ENCODE peak calls at places on chromosomes 2 and 18, in six cellular contexts. G is stimulated activated CD8-positive, alpha-beta memory T cell treated with anti-CD3 and anti-CD28 coated beads, Interleukin-15, amount 100 ng/mL, for 1 hour; F is NCI-H1092 treated with DMSO at 0.1 percent for 48 hours; S is GM12865; L is CD8-positive, alpha-beta T cell; T is HS-5. C is an unnamed sample.

GRCh38 chr18:23716516-23716915 is 27.3 kb downstream of the LAMA3 start:
- DNase-seq in G (no peak), F (no peak), S (peak), L (no peak), T (peak), C (peak)

GRCh38 chr2:177552414-177553175 is 160.0 kb downstream of the AGPS start:
- DNase-seq in G (peak), F (peak), S (peak), L (peak), T (peak), C (peak)

GRCh38 chr2:105149272-105149671 is 92.3 kb upstream of the GPR45 start:
- DNase-seq in G (no peak), F (no peak), S (no peak), L (no peak), T (no peak), C (no peak)

GRCh38 chr2:241967096-241967495 is 97.6 kb downstream of the RTP5 start:
- DNase-seq in G (no peak), F (no peak), S (no peak), L (no peak), T (no peak), C (no peak)

GRCh38 chr2:234024304-234024703 is 26.2 kb upstream of the SPP2 start:
- DNase-seq in G (no peak), F (no peak), S (no peak), L (no peak), T (no peak), C (no peak)

GRCh38 chr2:232999354-232999753 is 13.7 kb downstream of the NGEF start:
- DNase-seq in G (no peak), F (no peak), S (peak), L (no peak), T (no peak), C (no peak)

GRCh38 chr18:46449033-46449432 is 208.0 kb downstream of the LOXHD1 start:
- DNase-seq in G (no peak), F (no peak), S (no peak), L (no peak), T (no peak), C (no peak)

GRCh38 chr18:23825978-23826405 is 136.7 kb downstream of the LAMA3 start:
- DNase-seq in G (no peak), F (no peak), S (no peak), L (no peak), T (no peak), C (peak)

GRCh38 chr2:144137705-144138428 is 382.1 kb downstream of the ZEB2 start:
- DNase-seq in G (no peak), F (no peak), S (no peak), L (no peak), T (no peak), C (peak)

GRCh38 chr2:17969661-17970060 is 91.2 kb downstream of the KCNS3 start:
- DNase-seq in G (no peak), F (no peak), S (no peak), L (no peak), T (no peak), C (peak)

GRCh38 chr2:9071032-9071431 is 67.5 kb upstream of the MBOAT2 start:
- DNase-seq in G (no peak), F (no peak), S (peak), L (no peak), T (peak), C (peak)

GRCh38 chr2:190837417-190837816 is 43.2 kb upstream of the GLS start:
- DNase-seq in G (no peak), F (no peak), S (no peak), L (no peak), T (peak), C (peak)

GRCh38 chr2:228039752-228040534 is 141.5 kb downstream of the SPHKAP start:
- DNase-seq in G (no peak), F (peak), S (peak), L (no peak), T (no peak), C (peak)

GRCh38 chr2:120237491-120237902 is 14.3 kb upstream of the TMEM185B start:
- DNase-seq in G (no peak), F (no peak), S (no peak), L (no peak), T (peak), C (peak)

GRCh38 chr2:37439131-37439642 is 94.8 kb downstream of the QPCT start:
- DNase-seq in G (no peak), F (no peak), S (no peak), L (no peak), T (no peak), C (no peak)

GRCh38 chr2:213932-214693 is 49.7 kb downstream of the SH3YL1 start:
- DNase-seq in G (no peak), F (no peak), S (no peak), L (no peak), T (no peak), C (no peak)

GRCh38 chr2:128260239-128261138 is 58.2 kb downstream of the HS6ST1 start:
- DNase-seq in G (no peak), F (no peak), S (no peak), L (no peak), T (no peak), C (no peak)

GRCh38 chr18:21740724-21741510 is at the start of gene MIB1:
- DNase-seq in G (no peak), F (peak), S (no peak), L (peak), T (peak), C (peak)

GRCh38 chr2:22616031-22616430 is 768.9 kb upstream of the KLHL29 start:
- DNase-seq in G (no peak), F (no peak), S (no peak), L (no peak), T (no peak), C (no peak)

GRCh38 chr2:28391564-28392296 is 928 bp upstream of the FOSL2 start:
- DNase-seq in G (peak), F (peak), S (peak), L (peak), T (peak), C (peak)

GRCh38 chr2:62672601-62673000 is 32.9 kb upstream of the EHBP1 start:
- DNase-seq in G (no peak), F (no peak), S (no peak), L (no peak), T (no peak), C (peak)

GRCh38 chr2:112869258-112869842 is 32.8 kb upstream of the IL1B start:
- DNase-seq in G (no peak), F (peak), S (peak), L (no peak), T (peak), C (peak)

GRCh38 chr2:8522682-8523081 is 159.2 kb upstream of the ID2 start:
- DNase-seq in G (no peak), F (no peak), S (peak), L (no peak), T (no peak), C (no peak)

GRCh38 chr2:39942970-39943369 is 163.9 kb upstream of the THUMPD2 start:
- DNase-seq in G (no peak), F (no peak), S (no peak), L (no peak), T (no peak), C (peak)

GRCh38 chr18:37520508-37520907 is 45.1 kb downstream of the CELF4 start:
- DNase-seq in G (no peak), F (no peak), S (no peak), L (no peak), T (no peak), C (no peak)

GRCh38 chr2:46179037-46179621 is 118.1 kb upstream of the EPAS1 start:
- DNase-seq in G (no peak), F (no peak), S (peak), L (peak), T (peak), C (peak)

GRCh38 chr2:196607073-196607472 is 32.4 kb upstream of the CCDC150 start:
- DNase-seq in G (no peak), F (peak), S (no peak), L (no peak), T (no peak), C (no peak)

GRCh38 chr2:200308001-200308400 is 1.5 kb downstream of the SPATS2L start:
- DNase-seq in G (no peak), F (no peak), S (no peak), L (no peak), T (no peak), C (peak)

GRCh38 chr2:158718851-158719250 is 76.3 kb upstream of the DAPL1 start:
- DNase-seq in G (no peak), F (no peak), S (no peak), L (no peak), T (no peak), C (no peak)

GRCh38 chr2:8406271-8406670 is 275.6 kb upstream of the ID2 start:
- DNase-seq in G (no peak), F (no peak), S (no peak), L (no peak), T (no peak), C (no peak)

GRCh38 chr2:95276244-95276887 is 2.1 kb downstream of the PROM2 start:
- DNase-seq in G (no peak), F (no peak), S (no peak), L (no peak), T (no peak), C (no peak)

GRCh38 chr2:106547104-106547503 is 59.9 kb downstream of the CD8B2 start:
- DNase-seq in G (no peak), F (no peak), S (no peak), L (no peak), T (no peak), C (no peak)

GRCh38 chr2:41464395-41464794 is 583.4 kb upstream of the PKDCC start:
- DNase-seq in G (no peak), F (no peak), S (no peak), L (no peak), T (no peak), C (no peak)

GRCh38 chr2:38277245-38278119 is 99.6 kb downstream of the ATL2 start:
- DNase-seq in G (no peak), F (no peak), S (no peak), L (no peak), T (no peak), C (no peak)

GRCh38 chr2:9310390-9310789 is 103.8 kb downstream of the ASAP2 start:
- DNase-seq in G (no peak), F (no peak), S (no peak), L (no peak), T (peak), C (peak)

GRCh38 chr2:105179469-105180372 is 61.8 kb upstream of the GPR45 start:
- DNase-seq in G (no peak), F (peak), S (peak), L (no peak), T (peak), C (peak)

GRCh38 chr2:101559576-101559975 is 84.7 kb upstream of the RFX8 start:
- DNase-seq in G (no peak), F (no peak), S (no peak), L (no peak), T (no peak), C (no peak)

GRCh38 chr2:160091381-160091780 is 29.0 kb upstream of the PLA2R1 start:
- DNase-seq in G (no peak), F (no peak), S (no peak), L (no peak), T (no peak), C (peak)

GRCh38 chr18:49510393-49511115 is 23.5 kb upstream of the C18orf32 start:
- DNase-seq in G (no peak), F (peak), S (peak), L (peak), T (no peak), C (peak)